ENCODE peak calls at places on chromosomes 7 and 10, in ten cellular contexts. Y is retinal pigment epithelial cell, P is thyroid gland, J is epithelial cell of esophagus, I is NB4, Z is left lung, H is fibroblast of lung, U is lower lobe of right lung, A is fibroblast of the aortic adventitia, S is ovary. C is an unnamed sample.

GRCh38 chr10:95242581-95243317 is 48.1 kb downstream of the PDLIM1 start:
- DNase-seq in P (peak; percentile 68), A (peak; percentile 75), Y (no peak), I (peak; percentile 51), S (no peak), H (peak; percentile 48), J (peak; percentile 53), Z (no peak), U (no peak), C (peak; percentile 44)

GRCh38 chr10:69831231-69831855 is 29.6 kb downstream of the COL13A1 start:
- DNase-seq in S (no peak), J (no peak), Z (no peak), P (no peak), A (peak; percentile 27), H (peak; percentile 38), U (no peak), I (no peak), Y (no peak), C (no peak)

GRCh38 chr7:137386966-137387365 is 43.4 kb upstream of the PTN start:
- DNase-seq in U (no peak), H (no peak), A (no peak), J (no peak), S (no peak), Y (no peak), I (no peak), P (no peak), Z (no peak), C (no peak)

GRCh38 chr10:17056781-17057191 is 72.8 kb downstream of the CUBN start:
- DNase-seq in U (no peak), Z (no peak), A (peak; percentile 93), Y (no peak), J (peak; percentile 30), H (peak; percentile 73), P (no peak), I (no peak), S (no peak), C (peak; percentile 46)

GRCh38 chr10:72426982-72427381 is 72.3 kb upstream of the DNAJB12 start:
- DNase-seq in P (no peak), I (no peak), J (no peak), U (no peak), A (no peak), H (no peak), S (no peak), Z (no peak), Y (no peak), C (no peak)

GRCh38 chr7:111029574-111030357 is 61.2 kb upstream of the LRRN3 start:
- DNase-seq in U (no peak), S (no peak), J (peak; percentile 21), Z (no peak), I (no peak), A (peak; percentile 38), Y (no peak), H (peak; percentile 64), P (peak; percentile 79), C (peak; percentile 10)

GRCh38 chr10:96390460-96390864 is 31.7 kb upstream of the OPALIN start:
- DNase-seq in S (no peak), J (no peak), U (no peak), Z (no peak), Y (no peak), A (no peak), P (peak; percentile 91), I (no peak), H (no peak), C (no peak)

GRCh38 chr10:72011468-72011867 is 47.3 kb downstream of the CHST3 start:
- DNase-seq in Y (no peak), P (no peak), J (no peak), S (no peak), I (no peak), A (no peak), H (no peak), U (no peak), Z (no peak), C (no peak)

GRCh38 chr7:24825931-24826661 is 68.8 kb upstream of the GSDME start:
- DNase-seq in S (no peak), J (peak; percentile 89), Y (peak; percentile 58), P (peak; percentile 44), Z (no peak), U (no peak), A (peak; percentile 60), H (peak; percentile 91), I (no peak), C (peak; percentile 92)

GRCh38 chr10:99689461-99689860 is 30.2 kb downstream of the ENTPD7 start:
- DNase-seq in H (peak; percentile 38), U (no peak), I (no peak), A (no peak), J (peak; percentile 86), Z (no peak), P (no peak), Y (no peak), S (no peak), C (peak; percentile 90)

GRCh38 chr7:95180-95862 is 97.0 kb upstream of the FAM20C start:
- DNase-seq in Y (no peak), U (no peak), A (peak; percentile 91), Z (no peak), P (no peak), I (no peak), S (no peak), J (no peak), H (peak; percentile 93), C (peak; percentile 44)

GRCh38 chr10:71277914-71278665 is 41.0 kb upstream of the SLC29A3 start:
- DNase-seq in P (no peak), J (no peak), I (no peak), A (no peak), S (no peak), H (no peak), Y (no peak), Z (no peak), U (no peak), C (no peak)

GRCh38 chr7:70502117-70502516 is 629.8 kb upstream of the GALNT17 start:
- DNase-seq in U (no peak), Y (no peak), A (no peak), I (no peak), S (no peak), H (no peak), Z (no peak), J (no peak), P (no peak), C (no peak)
- TF ChIP-seq CTCF in U (no peak), Y (no peak), A (no peak), I (no peak), S (no peak), H (no peak), Z (no peak), J (no peak), P (no peak), C (no peak)

DNA sequence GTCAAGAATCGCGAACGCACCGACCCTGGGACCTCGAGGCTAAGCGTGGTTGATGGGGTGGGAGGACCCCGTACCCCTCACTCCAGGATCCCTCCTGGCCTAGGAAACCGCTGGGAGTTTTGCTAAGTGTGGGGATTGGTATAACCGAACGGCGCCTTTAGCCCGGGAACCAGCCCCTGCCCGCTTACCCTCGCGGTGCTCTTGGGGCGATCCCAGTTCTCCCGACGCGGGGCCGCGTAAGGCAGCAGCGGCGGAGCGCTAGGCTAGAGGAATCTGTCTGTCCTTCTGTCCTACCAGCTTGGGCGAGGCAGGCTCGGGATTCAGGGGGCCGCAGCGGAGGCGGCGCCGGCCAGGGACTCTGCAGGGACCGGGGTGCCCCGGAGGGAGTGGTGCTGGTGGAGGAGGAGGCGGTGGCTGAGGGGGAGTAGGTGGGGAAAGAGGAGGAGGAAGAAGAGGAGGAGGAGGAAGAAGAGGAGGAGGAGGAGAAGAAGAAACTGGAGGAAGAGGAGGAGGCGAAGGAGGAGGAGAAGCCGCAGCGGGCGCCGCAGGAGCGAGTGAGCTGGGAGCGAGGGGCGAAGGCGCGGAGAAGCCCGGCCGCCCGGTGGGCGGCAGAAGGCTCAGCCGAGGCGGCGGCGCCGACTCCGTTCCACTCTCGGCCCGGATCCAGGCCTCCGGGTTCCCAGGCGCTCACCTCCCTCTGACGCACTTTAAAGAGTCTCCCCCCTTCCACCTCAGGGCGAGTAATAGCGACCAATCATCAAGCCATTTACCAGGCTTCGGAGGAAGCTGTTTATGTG is 439 bp upstream of the EMX2 start:
- DNase-seq in U (no peak), Y (peak; percentile 9), A (peak; percentile 9), Z (no peak), P (no peak), S (peak; percentile 92), J (peak; percentile 50), I (no peak), H (peak; percentile 45), C (peak; percentile 10)
- H3K4me3 ChIP-seq in U (no peak overlapping the region), Y (no peak overlapping the region), A (no peak overlapping the region), Z (no peak overlapping the region), P (no peak overlapping the region), S (peak overlapping the region; percentile 84), J (no peak overlapping the region), I (no peak overlapping the region), H (no peak overlapping the region), C (no peak overlapping the region)

GRCh38 chr7:1922071-1922869 is 252.2 kb downstream of the ELFN1 start:
- DNase-seq in A (peak; percentile 34), J (peak; percentile 30), I (peak; percentile 91), Y (no peak), P (no peak), U (peak; percentile 49), Z (no peak), S (no peak), H (no peak), C (no peak)

GRCh38 chr7:1920886-1921285 is 250.8 kb downstream of the ELFN1 start:
- DNase-seq in A (no peak), P (no peak), Z (no peak), H (no peak), I (no peak), J (no peak), S (no peak), U (peak; percentile 44), Y (no peak), C (no peak)

GRCh38 chr7:1924185-1924817 is 254.2 kb downstream of the ELFN1 start:
- DNase-seq in I (peak; percentile 96), U (no peak), P (no peak), Z (no peak), A (peak; percentile 77), J (no peak), H (peak; percentile 29), S (no peak), Y (no peak), C (no peak)

GRCh38 chr7:1923409-1924053 is 253.5 kb downstream of the ELFN1 start:
- DNase-seq in U (peak; percentile 20), P (no peak), S (no peak), A (no peak), I (no peak), J (no peak), H (no peak), Y (no peak), Z (no peak), C (no peak)

DNA sequence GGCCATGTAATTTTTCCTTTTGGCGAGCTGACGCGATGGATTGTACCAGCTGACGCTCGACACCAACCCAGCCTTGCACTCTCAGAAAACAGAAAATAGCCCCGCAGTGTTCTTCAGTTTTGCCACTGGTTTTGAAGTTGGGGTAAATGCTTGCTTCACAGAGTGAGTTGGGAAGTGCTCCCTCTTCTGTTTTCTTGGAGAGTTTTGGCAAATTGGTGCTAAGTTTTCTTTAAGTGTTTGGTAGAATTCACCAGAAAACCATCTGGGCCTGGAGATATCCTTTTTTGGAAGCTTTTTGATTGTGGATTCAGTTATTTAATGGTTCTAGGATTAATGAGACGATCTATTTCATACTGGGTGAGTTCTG is 252.8 kb downstream of the ELFN1 start:
- DNase-seq in S (no peak), U (no peak), A (peak; percentile 30), H (no peak), Y (no peak), P (no peak), J (no peak), Z (no peak), I (peak; percentile 77), C (no peak)
- TF ChIP-seq CTCF in S (no peak), U (no peak), A (peak; percentile 30), H (no peak), Y (no peak), P (no peak), J (no peak), Z (no peak), I (peak; percentile 41), C (no peak)

GRCh38 chr10:3069876-3070275 is 2.5 kb downstream of the PFKP start:
- DNase-seq in Y (no peak), S (no peak), A (no peak), U (no peak), H (no peak), I (peak; percentile 15), Z (no peak), P (no peak), J (no peak), C (no peak)
- H3K4me3 ChIP-seq in Y (peak overlapping the region; percentile 83), S (no peak overlapping the region), A (peak overlapping the region; percentile 84), U (no peak overlapping the region), H (no peak overlapping the region), I (peak overlapping the region; percentile 47), Z (no peak overlapping the region), P (no peak overlapping the region), J (no peak overlapping the region), C (no peak overlapping the region)